ENCODE peak calls at places on chromosomes 13 and 19, in ten cellular contexts. One of them, this sample, is unnamed.

GRCh38 chr19:3047307-3048189 is 14.7 kb downstream of the TLE5 start:
- DNase-seq in AG04450: peak; percentile 23
- DNase-seq in tibial nerve: peak; percentile 93
- DNase-seq in breast epithelium: peak; percentile 82
- DNase-seq in psoas muscle: peak; percentile 78
- DNase-seq in H1: peak; percentile 79
- DNase-seq in spleen: peak; percentile 87
- DNase-seq in RWPE1: peak; percentile 45
- DNase-seq in Peyer's patch: peak; percentile 79
- DNase-seq in A673: peak; percentile 97
- DNase-seq in this sample: no peak

GRCh38 chr13:53285896-53286430 is 257.4 kb downstream of the OLFM4 start:
- DNase-seq in A673: peak; percentile 6
- DNase-seq in RWPE1: no peak
- DNase-seq in psoas muscle: no peak
- DNase-seq in breast epithelium: no peak
- DNase-seq in spleen: no peak
- DNase-seq in AG04450: no peak
- DNase-seq in H1: no peak
- DNase-seq in tibial nerve: no peak
- DNase-seq in Peyer's patch: no peak
- DNase-seq in this sample: no peak

GRCh38 chr13:25203256-25203794 is 31.2 kb upstream of the AMER2 start:
- DNase-seq in AG04450: no peak
- DNase-seq in spleen: no peak
- DNase-seq in breast epithelium: no peak
- DNase-seq in A673: no peak
- DNase-seq in RWPE1: no peak
- DNase-seq in psoas muscle: no peak
- DNase-seq in Peyer's patch: no peak
- DNase-seq in tibial nerve: no peak
- DNase-seq in H1: no peak
- DNase-seq in this sample: no peak

GRCh38 chr19:3783660-3784584 is 2.3 kb downstream of the MATK start:
- DNase-seq in AG04450: no peak
- DNase-seq in Peyer's patch: no peak
- DNase-seq in tibial nerve: no peak
- DNase-seq in spleen: peak; percentile 76
- DNase-seq in psoas muscle: no peak
- DNase-seq in H1: peak; percentile 79
- DNase-seq in RWPE1: peak; percentile 18
- DNase-seq in breast epithelium: no peak
- DNase-seq in A673: no peak
- DNase-seq in this sample: no peak

GRCh38 chr13:80010846-80011245 is 330.1 kb downstream of the SPRY2 start:
- DNase-seq in psoas muscle: no peak
- DNase-seq in Peyer's patch: no peak
- DNase-seq in H1: no peak
- DNase-seq in RWPE1: no peak
- DNase-seq in breast epithelium: no peak
- DNase-seq in AG04450: no peak
- DNase-seq in tibial nerve: no peak
- DNase-seq in spleen: no peak
- DNase-seq in A673: no peak
- DNase-seq in this sample: no peak

GRCh38 chr19:31352782-31353651 is 3.8 kb upstream of the TSHZ3 start:
- DNase-seq in tibial nerve: no peak
- DNase-seq in AG04450: no peak
- DNase-seq in breast epithelium: no peak
- DNase-seq in Peyer's patch: no peak
- DNase-seq in psoas muscle: no peak
- DNase-seq in H1: peak; percentile 65
- DNase-seq in RWPE1: no peak
- DNase-seq in A673: no peak
- DNase-seq in spleen: no peak
- DNase-seq in this sample: no peak

GRCh38 chr19:1066748-1067340 is at the start of gene ARHGAP45:
- DNase-seq in A673: no peak
- DNase-seq in RWPE1: no peak
- DNase-seq in Peyer's patch: peak; percentile 73
- DNase-seq in psoas muscle: peak; percentile 43
- DNase-seq in H1: peak; percentile 79
- DNase-seq in breast epithelium: no peak
- DNase-seq in tibial nerve: no peak
- DNase-seq in AG04450: no peak
- DNase-seq in spleen: peak; percentile 96
- DNase-seq in this sample: no peak

GRCh38 chr19:13255041-13255718 is 105.0 kb downstream of the IER2 start:
- DNase-seq in breast epithelium: no peak
- DNase-seq in psoas muscle: no peak
- DNase-seq in H1: no peak
- DNase-seq in A673: no peak
- DNase-seq in AG04450: no peak
- DNase-seq in Peyer's patch: no peak
- DNase-seq in tibial nerve: no peak
- DNase-seq in spleen: no peak
- DNase-seq in RWPE1: no peak
- DNase-seq in this sample: no peak

GRCh38 chr13:30904043-30904442 is 2.0 kb upstream of the MEDAG start:
- DNase-seq in tibial nerve: no peak
- DNase-seq in spleen: no peak
- DNase-seq in AG04450: no peak
- DNase-seq in H1: no peak
- DNase-seq in Peyer's patch: no peak
- DNase-seq in A673: no peak
- DNase-seq in breast epithelium: no peak
- DNase-seq in RWPE1: no peak
- DNase-seq in psoas muscle: no peak
- DNase-seq in this sample: no peak

GRCh38 chr13:30898070-30898469 is 8.0 kb upstream of the MEDAG start:
- DNase-seq in tibial nerve: no peak
- DNase-seq in psoas muscle: no peak
- DNase-seq in spleen: no peak
- DNase-seq in AG04450: no peak
- DNase-seq in A673: no peak
- DNase-seq in RWPE1: no peak
- DNase-seq in breast epithelium: no peak
- DNase-seq in H1: no peak
- DNase-seq in Peyer's patch: no peak
- DNase-seq in this sample: no peak

GRCh38 chr13:30895773-30896172 is 10.3 kb upstream of the MEDAG start:
- DNase-seq in Peyer's patch: no peak
- DNase-seq in AG04450: peak; percentile 71
- DNase-seq in breast epithelium: peak; percentile 49
- DNase-seq in tibial nerve: peak; percentile 74
- DNase-seq in spleen: no peak
- DNase-seq in A673: no peak
- DNase-seq in RWPE1: peak; percentile 56
- DNase-seq in H1: no peak
- DNase-seq in psoas muscle: peak; percentile 67
- DNase-seq in this sample: no peak

GRCh38 chr13:30900952-30901749 is 4.9 kb upstream of the MEDAG start:
- DNase-seq in A673: no peak
- DNase-seq in RWPE1: no peak
- DNase-seq in breast epithelium: no peak
- DNase-seq in psoas muscle: no peak
- DNase-seq in H1: no peak
- DNase-seq in spleen: no peak
- DNase-seq in AG04450: no peak
- DNase-seq in tibial nerve: no peak
- DNase-seq in Peyer's patch: no peak
- DNase-seq in this sample: no peak

DNA sequence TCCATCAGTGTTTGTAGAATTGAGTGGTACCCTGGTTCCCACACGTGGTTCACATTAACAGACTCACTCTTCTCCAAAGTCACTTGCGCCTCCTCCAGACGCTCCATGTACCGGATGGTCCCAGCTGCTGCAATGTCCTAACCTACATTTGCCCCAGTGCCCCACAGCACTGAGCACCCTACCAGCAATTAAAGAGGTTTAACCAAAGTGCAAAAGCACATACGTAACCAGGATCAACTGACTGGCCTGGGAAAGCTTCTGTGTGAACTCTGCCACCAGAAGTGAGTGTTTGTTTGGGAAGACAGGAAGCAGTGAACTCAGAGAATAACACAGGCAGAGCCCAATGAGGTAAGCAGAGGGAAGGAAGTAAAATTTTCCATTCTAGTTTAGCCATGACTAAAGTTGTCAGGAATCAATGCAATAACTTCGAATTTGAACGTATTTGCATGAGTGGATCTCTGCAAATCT is 7.3 kb upstream of the MEDAG start:
- DNase-seq in H1: no peak
- DNase-seq in spleen: no peak
- DNase-seq in breast epithelium: no peak
- DNase-seq in Peyer's patch: no peak
- DNase-seq in tibial nerve: peak; percentile 67
- DNase-seq in A673: no peak
- DNase-seq in psoas muscle: peak; percentile 54
- DNase-seq in AG04450: peak; percentile 89
- DNase-seq in RWPE1: peak; percentile 15
- DNase-seq in this sample: no peak
- H3K27ac ChIP-seq in H1: no peak overlapping the region
- H3K27ac ChIP-seq in spleen: no peak overlapping the region
- H3K27ac ChIP-seq in breast epithelium: peak overlapping the region; percentile 85
- H3K27ac ChIP-seq in Peyer's patch: peak overlapping the region; percentile 55
- H3K27ac ChIP-seq in tibial nerve: peak overlapping the region; percentile 81
- H3K27ac ChIP-seq in A673: no peak overlapping the region
- H3K27ac ChIP-seq in psoas muscle: no peak overlapping the region
- H3K27ac ChIP-seq in AG04450: peak overlapping the region; percentile 84
- H3K27ac ChIP-seq in RWPE1: no peak overlapping the region
- H3K27ac ChIP-seq in this sample: no peak overlapping the region

GRCh38 chr13:43268632-43269031 is 245.2 kb downstream of the DNAJC15 start:
- DNase-seq in breast epithelium: no peak
- DNase-seq in spleen: no peak
- DNase-seq in Peyer's patch: no peak
- DNase-seq in RWPE1: no peak
- DNase-seq in H1: no peak
- DNase-seq in A673: no peak
- DNase-seq in AG04450: no peak
- DNase-seq in tibial nerve: no peak
- DNase-seq in psoas muscle: no peak
- DNase-seq in this sample: no peak
- H3K27ac ChIP-seq in breast epithelium: no peak overlapping the region
- H3K27ac ChIP-seq in spleen: no peak overlapping the region
- H3K27ac ChIP-seq in Peyer's patch: no peak overlapping the region
- H3K27ac ChIP-seq in RWPE1: no peak overlapping the region
- H3K27ac ChIP-seq in H1: no peak overlapping the region
- H3K27ac ChIP-seq in A673: no peak overlapping the region
- H3K27ac ChIP-seq in AG04450: peak overlapping the region; percentile 91
- H3K27ac ChIP-seq in tibial nerve: no peak overlapping the region
- H3K27ac ChIP-seq in psoas muscle: no peak overlapping the region
- H3K27ac ChIP-seq in this sample: peak overlapping the region; percentile 82

GRCh38 chr13:27806744-27807387 is 14.6 kb downstream of the GSX1 start:
- DNase-seq in H1: no peak
- DNase-seq in breast epithelium: no peak
- DNase-seq in Peyer's patch: no peak
- DNase-seq in psoas muscle: no peak
- DNase-seq in tibial nerve: no peak
- DNase-seq in A673: no peak
- DNase-seq in spleen: no peak
- DNase-seq in AG04450: no peak
- DNase-seq in RWPE1: no peak
- DNase-seq in this sample: no peak

GRCh38 chr13:27810461-27810860 is 18.2 kb downstream of the GSX1 start:
- DNase-seq in Peyer's patch: no peak
- DNase-seq in RWPE1: no peak
- DNase-seq in H1: no peak
- DNase-seq in breast epithelium: no peak
- DNase-seq in spleen: no peak
- DNase-seq in A673: no peak
- DNase-seq in AG04450: no peak
- DNase-seq in tibial nerve: no peak
- DNase-seq in psoas muscle: no peak
- DNase-seq in this sample: no peak

GRCh38 chr13:27810009-27810408 is 17.7 kb downstream of the GSX1 start:
- DNase-seq in A673: no peak
- DNase-seq in H1: no peak
- DNase-seq in Peyer's patch: no peak
- DNase-seq in AG04450: no peak
- DNase-seq in psoas muscle: no peak
- DNase-seq in spleen: no peak
- DNase-seq in breast epithelium: no peak
- DNase-seq in RWPE1: no peak
- DNase-seq in tibial nerve: no peak
- DNase-seq in this sample: no peak

GRCh38 chr13:27813826-27814225 is 21.5 kb downstream of the GSX1 start:
- DNase-seq in AG04450: no peak
- DNase-seq in A673: no peak
- DNase-seq in breast epithelium: no peak
- DNase-seq in RWPE1: no peak
- DNase-seq in spleen: no peak
- DNase-seq in psoas muscle: no peak
- DNase-seq in tibial nerve: no peak
- DNase-seq in H1: no peak
- DNase-seq in Peyer's patch: no peak
- DNase-seq in this sample: no peak

DNA sequence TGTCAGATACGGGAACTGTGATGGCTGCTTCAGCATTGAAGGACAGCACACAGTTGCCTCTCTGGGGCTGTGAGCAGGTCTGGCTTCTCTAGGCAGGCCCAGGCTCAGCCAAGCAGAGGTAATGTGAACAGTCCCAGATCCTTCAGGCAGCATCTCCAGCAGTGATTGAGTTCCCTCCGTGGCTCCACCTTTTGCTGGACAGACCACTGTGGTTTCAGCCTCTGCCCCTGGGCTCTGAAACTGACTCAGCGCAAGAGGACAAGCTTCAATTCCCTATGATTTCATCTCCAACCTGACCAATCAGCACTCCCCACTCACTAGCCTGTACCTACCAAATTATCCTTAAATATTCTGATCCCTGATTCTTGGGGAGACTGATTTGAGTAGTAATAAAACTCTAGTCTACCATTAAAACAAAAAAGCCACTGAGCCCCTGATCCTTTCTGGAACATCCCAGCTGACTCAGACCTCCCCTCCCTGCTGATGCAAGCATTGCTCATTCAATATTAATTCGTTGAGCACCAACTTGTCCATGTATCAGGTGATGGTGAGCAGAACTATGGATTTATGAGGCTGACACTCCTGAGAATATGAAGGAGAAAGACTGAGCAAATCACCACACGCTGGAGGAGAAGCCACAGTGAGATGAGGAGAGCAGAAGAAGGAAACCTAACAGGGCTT is 16.7 kb downstream of the GSX1 start:
- DNase-seq in psoas muscle: no peak
- DNase-seq in AG04450: no peak
- DNase-seq in Peyer's patch: no peak
- DNase-seq in H1: no peak
- DNase-seq in spleen: no peak
- DNase-seq in A673: no peak
- DNase-seq in RWPE1: peak; percentile 60
- DNase-seq in breast epithelium: no peak
- DNase-seq in tibial nerve: no peak
- DNase-seq in this sample: peak; percentile 73
- H3K27ac ChIP-seq in psoas muscle: no peak overlapping the region
- H3K27ac ChIP-seq in AG04450: no peak overlapping the region
- H3K27ac ChIP-seq in Peyer's patch: no peak overlapping the region
- H3K27ac ChIP-seq in H1: no peak overlapping the region
- H3K27ac ChIP-seq in spleen: no peak overlapping the region
- H3K27ac ChIP-seq in A673: no peak overlapping the region
- H3K27ac ChIP-seq in RWPE1: peak overlapping the region; percentile 47
- H3K27ac ChIP-seq in breast epithelium: no peak overlapping the region
- H3K27ac ChIP-seq in tibial nerve: no peak overlapping the region
- H3K27ac ChIP-seq in this sample: peak overlapping the region; percentile 81

DNA sequence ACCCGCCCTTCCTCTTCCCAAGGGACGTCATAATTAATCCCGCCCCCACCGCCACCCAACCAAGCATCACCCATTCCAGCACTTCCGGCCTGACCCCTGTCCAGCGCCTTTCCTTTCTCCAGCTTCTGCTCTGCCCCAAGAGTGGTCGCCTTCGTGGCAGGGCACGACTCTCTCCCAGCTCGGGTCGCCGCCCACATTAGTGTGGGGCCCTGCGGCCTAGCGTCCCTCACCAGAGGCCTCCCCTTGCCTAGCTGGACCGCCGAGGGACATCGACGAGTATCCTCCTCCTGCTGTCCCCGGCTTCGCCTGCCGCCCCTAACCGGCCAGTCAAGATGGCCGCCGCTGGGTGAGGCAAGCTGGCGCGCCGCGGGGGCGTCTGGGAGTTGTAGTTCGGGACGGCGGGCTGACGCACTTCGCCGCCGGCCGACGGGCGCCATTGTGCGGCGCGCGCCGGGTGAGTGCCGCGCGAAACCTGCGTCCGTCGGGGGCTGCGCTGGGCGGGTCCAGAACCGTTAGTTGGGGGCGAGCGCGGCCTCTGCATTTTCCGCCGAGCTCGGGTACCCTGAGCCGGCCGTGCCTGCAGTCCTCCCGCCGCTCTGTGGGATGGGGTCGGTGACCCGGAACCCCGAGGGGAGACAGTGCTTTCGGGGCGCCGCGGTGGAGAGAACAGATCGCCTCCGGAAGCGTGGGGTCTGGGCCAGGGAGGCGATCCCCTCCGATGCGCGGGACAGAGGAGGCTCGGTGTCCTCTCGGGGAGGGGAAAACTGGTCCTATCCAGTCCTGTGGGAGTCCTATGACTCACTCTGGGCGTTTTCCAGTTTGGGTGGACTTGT is at the start of gene ZNF274:
- DNase-seq in breast epithelium: peak; percentile 92
- DNase-seq in A673: peak; percentile 95
- DNase-seq in tibial nerve: peak; percentile 84
- DNase-seq in psoas muscle: peak; percentile 94
- DNase-seq in AG04450: peak; percentile 72
- DNase-seq in Peyer's patch: peak; percentile 96
- DNase-seq in H1: peak; percentile 97
- DNase-seq in spleen: peak; percentile 99
- DNase-seq in RWPE1: peak; percentile 91
- DNase-seq in this sample: peak; percentile 84
- H3K27ac ChIP-seq in breast epithelium: peak within 1 kb of the TSS; percentile 99
- H3K27ac ChIP-seq in A673: peak within 1 kb of the TSS; percentile 98
- H3K27ac ChIP-seq in tibial nerve: peak within 1 kb of the TSS; percentile 100
- H3K27ac ChIP-seq in psoas muscle: peak within 1 kb of the TSS; percentile 98
- H3K27ac ChIP-seq in AG04450: peak within 1 kb of the TSS; percentile 98
- H3K27ac ChIP-seq in Peyer's patch: peak within 1 kb of the TSS; percentile 96
- H3K27ac ChIP-seq in H1: peak within 1 kb of the TSS; percentile 99
- H3K27ac ChIP-seq in spleen: peak within 1 kb of the TSS; percentile 99
- H3K27ac ChIP-seq in RWPE1: peak within 1 kb of the TSS; percentile 98
- H3K27ac ChIP-seq in this sample: peak within 1 kb of the TSS; percentile 99